ENCODE peak calls at places on chromosomes 1 and 21, in six cellular contexts. C is BE2C, T is GM13977, V is HCT116, U is pancreas, R is transverse colon. E is an unnamed sample.
A peak's percentile ranks its signal among the peaks of the same experiment; 100 is the strongest.

GRCh38 chr1:156347337-156347736 is 9.0 kb downstream of the TSACC start:
- DNase-seq in T (no peak), V (no peak), R (no peak), U (no peak), C (no peak), E (no peak)

GRCh38 chr1:41740630-41741239 is 178.0 kb downstream of the HIVEP3 start:
- DNase-seq in U (no peak), T (no peak), V (no peak), R (no peak), C (no peak), E (no peak)

GRCh38 chr1:23441446-23442148 is 17.0 kb upstream of the TCEA3 start:
- DNase-seq in V (no peak), C (no peak), U (no peak), R (no peak), T (no peak), E (peak; percentile 48)

GRCh38 chr1:48679107-48679506 is 97.6 kb downstream of the BEND5 start:
- DNase-seq in T (no peak), V (no peak), R (no peak), U (no peak), C (no peak), E (no peak)

GRCh38 chr1:22641906-22642636 is 1.4 kb upstream of the C1QC start:
- DNase-seq in C (peak; percentile 75), R (peak; percentile 82), U (peak; percentile 94), V (no peak), T (peak; percentile 86), E (peak; percentile 87)

GRCh38 chr21:25487046-25487594 is 120.2 kb downstream of the MRPL39 start:
- DNase-seq in C (no peak), T (no peak), V (no peak), U (no peak), R (no peak), E (no peak)

GRCh38 chr21:27451116-27451515 is 484.2 kb upstream of the ADAMTS5 start:
- DNase-seq in T (no peak), C (no peak), V (no peak), R (no peak), U (no peak), E (no peak)

GRCh38 chr1:26237230-26237966 is 3.4 kb downstream of the CEP85 start:
- DNase-seq in U (no peak), V (no peak), R (no peak), C (no peak), T (no peak), E (no peak)

GRCh38 chr1:150420560-150421265 is 56.8 kb downstream of the RPRD2 start:
- DNase-seq in T (no peak), C (peak; percentile 26), R (no peak), U (no peak), V (no peak), E (no peak)

GRCh38 chr1:58204284-58204683 is 342.2 kb downstream of the OMA1 start:
- DNase-seq in R (no peak), C (no peak), V (no peak), T (peak; percentile 7), U (no peak), E (no peak)

GRCh38 chr1:175203570-175203969 is 11.0 kb upstream of the KIAA0040 start:
- DNase-seq in V (no peak), U (no peak), C (no peak), T (no peak), R (no peak), E (no peak)
- TF ChIP-seq CTCF in V (no peak), U (no peak), C (no peak), T (no peak), R (no peak), E (no peak)

GRCh38 chr1:30777906-30778155 is 20.3 kb upstream of the LAPTM5 start:
- DNase-seq in C (no peak), T (no peak), V (no peak), U (no peak), R (no peak), E (no peak)
- TF ChIP-seq CTCF in C (no peak), T (no peak), V (no peak), U (peak; percentile 9), R (no peak), E (no peak)

GRCh38 chr1:157994081-157994581 is 686 bp downstream of the KIRREL1 start:
- DNase-seq in C (no peak), V (no peak), T (no peak), U (no peak), R (no peak), E (no peak)
- TF ChIP-seq CTCF in C (no peak), V (peak; percentile 11), T (no peak), U (no peak), R (no peak), E (no peak)

GRCh38 chr1:153174624-153175023 is 23.9 kb upstream of the SPRR2G start:
- DNase-seq in R (no peak), T (no peak), V (no peak), C (no peak), U (no peak), E (no peak)

GRCh38 chr1:153178922-153179321 is 24.3 kb upstream of the LELP1 start:
- DNase-seq in R (no peak), C (no peak), V (no peak), U (no peak), T (no peak), E (no peak)

GRCh38 chr1:153180556-153180955 is 22.7 kb upstream of the LELP1 start:
- DNase-seq in R (no peak), V (no peak), U (no peak), C (no peak), T (no peak), E (no peak)
- TF ChIP-seq CTCF in R (no peak), V (no peak), U (no peak), C (no peak), T (no peak), E (no peak)

DNA sequence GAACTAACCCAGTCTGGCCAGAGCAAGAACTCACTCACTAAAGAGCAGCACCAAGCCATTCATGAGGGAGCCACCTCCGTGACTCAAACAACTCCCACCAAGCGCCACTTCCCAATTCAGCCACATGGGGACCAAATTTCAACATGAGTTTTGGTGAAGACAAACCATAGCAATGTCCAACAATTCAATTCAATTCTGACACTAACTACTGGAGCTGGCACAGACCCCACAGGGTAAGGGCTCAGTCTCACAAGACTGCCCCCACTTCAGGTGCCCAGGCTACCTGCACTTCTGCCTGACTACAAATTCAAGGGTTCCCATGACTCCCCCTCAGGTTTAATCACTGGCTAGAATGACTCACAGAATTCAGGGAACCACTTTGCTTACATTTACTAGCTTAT is 48.8 kb upstream of the RAP1A start:
- DNase-seq in V (peak; percentile 19), R (peak; percentile 14), C (peak; percentile 37), T (peak; percentile 28), U (no peak), E (no peak)
- TF ChIP-seq CTCF in V (peak; percentile 58), R (peak; percentile 13), C (peak; percentile 44), T (peak; percentile 42), U (no peak), E (peak; percentile 25)

DNA sequence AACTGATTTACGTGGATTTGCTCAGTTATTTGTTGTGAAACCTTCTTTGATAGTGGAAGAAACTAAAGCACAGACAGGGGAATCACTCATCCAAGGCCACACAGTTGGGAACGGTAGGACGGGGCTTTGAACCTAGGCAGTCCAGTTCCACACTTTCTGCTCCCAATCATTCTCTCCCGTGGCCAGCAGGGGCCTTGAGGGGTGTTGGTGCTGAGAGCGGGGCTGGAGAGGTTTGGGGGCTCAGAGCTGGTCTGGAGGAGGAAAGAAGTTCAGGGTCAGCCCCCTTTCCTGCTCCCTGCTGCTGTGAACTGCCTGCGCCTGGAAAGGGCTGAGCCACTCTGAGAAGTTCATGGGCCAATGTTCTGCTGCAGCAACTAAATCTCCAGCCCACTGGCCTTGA is 31.4 kb upstream of the ACTL8 start:
- DNase-seq in U (no peak), V (no peak), T (no peak), R (no peak), C (no peak), E (no peak)
- TF ChIP-seq CTCF in U (no peak), V (peak; percentile 53), T (no peak), R (no peak), C (peak; percentile 12), E (no peak)

GRCh38 chr1:169794530-169795416 is at the start of gene METTL18:
- DNase-seq in R (peak; percentile 93), C (peak; percentile 92), V (peak; percentile 96), T (peak; percentile 85), U (peak; percentile 81), E (peak; percentile 91)
- TF ChIP-seq CTCF in R (no peak), C (no peak), V (no peak), T (no peak), U (no peak), E (no peak)

GRCh38 chr21:44444286-44444931 is 10.9 kb upstream of the LRRC3 start:
- DNase-seq in R (no peak), C (peak; percentile 21), T (no peak), V (peak; percentile 36), U (no peak), E (peak; percentile 9)
- TF ChIP-seq CTCF in R (no peak), C (peak; percentile 31), T (no peak), V (peak; percentile 89), U (no peak), E (no peak)

DNA sequence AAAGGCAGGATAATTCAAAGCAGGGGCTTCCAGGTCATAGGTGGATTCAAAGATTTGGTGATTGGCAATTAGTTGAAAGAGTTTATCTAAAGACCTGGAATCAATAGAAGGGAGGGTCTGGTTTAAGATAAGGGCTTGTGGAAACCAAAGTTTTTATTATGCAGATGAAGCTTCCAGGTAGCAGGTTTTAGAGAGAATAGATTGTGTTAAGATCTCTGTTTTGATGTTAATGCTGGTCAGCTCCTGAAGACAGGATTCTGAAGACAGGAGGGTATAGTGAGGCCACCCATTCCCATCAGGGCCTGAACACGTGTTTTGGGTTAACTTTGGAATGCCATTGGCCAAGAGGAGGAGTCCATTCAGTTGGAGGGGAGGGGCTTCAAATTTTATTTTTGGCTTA is 6.1 kb upstream of the PTBP2 start:
- DNase-seq in U (no peak), C (no peak), T (no peak), R (no peak), V (no peak), E (no peak)
- TF ChIP-seq CTCF in U (no peak), C (no peak), T (no peak), R (no peak), V (no peak), E (no peak)